ENCODE peak calls at places on chromosomes 3 and 15, in four cellular contexts. W, X, Y and G are unnamed samples.

GRCh38 chr15:42996871-42997270 is 76.3 kb upstream of the TTBK2 start:
- DNase-seq in Y (no peak), X (no peak), W (no peak), G (no peak)

GRCh38 chr15:83046558-83047127 is 20.4 kb downstream of the BTBD1 start:
- DNase-seq in Y (no peak), X (no peak), W (no peak), G (no peak)

GRCh38 chr3:116770815-116771450 is 61.4 kb downstream of the TUSC7 start:
- DNase-seq in X (peak), Y (peak), W (peak), G (peak)

GRCh38 chr3:87182023-87182422 is 45.1 kb upstream of the CHMP2B start:
- DNase-seq in Y (no peak), X (no peak), W (no peak), G (no peak)

GRCh38 chr3:147191795-147192385 is 214.5 kb downstream of the ZIC4 start:
- DNase-seq in Y (no peak), X (no peak), W (no peak), G (no peak)

GRCh38 chr3:30681276-30682211 is 75.1 kb downstream of the TGFBR2 start:
- DNase-seq in W (peak), Y (peak), X (no peak), G (no peak)

GRCh38 chr3:64184621-64185020 is 40.6 kb downstream of the PRICKLE2 start:
- DNase-seq in Y (no peak), W (no peak), X (no peak), G (no peak)

GRCh38 chr15:67551207-67551743 is 8.8 kb downstream of the MAP2K5 start:
- DNase-seq in Y (no peak), W (no peak), X (no peak), G (no peak)

GRCh38 chr3:62101488-62101887 is 271.9 kb downstream of the FEZF2 start:
- DNase-seq in Y (no peak), W (no peak), X (no peak), G (no peak)

GRCh38 chr15:94305133-94305532 is 73.8 kb downstream of the MCTP2 start:
- DNase-seq in W (no peak), Y (no peak), X (no peak), G (no peak)

GRCh38 chr3:194250104-194251002 is 100.8 kb downstream of the CPN2 start:
- DNase-seq in W (peak), Y (peak), X (no peak), G (no peak)

GRCh38 chr3:138459619-138460535 is 25.5 kb downstream of the ESYT3 start:
- DNase-seq in X (no peak), Y (no peak), W (no peak), G (no peak)

GRCh38 chr3:196138464-196138863 is 56.6 kb upstream of the TFRC start:
- DNase-seq in X (no peak), W (no peak), Y (no peak), G (no peak)

GRCh38 chr15:75360856-75361255 is 7.6 kb downstream of the MAN2C1 start:
- DNase-seq in X (no peak), W (no peak), Y (no peak), G (no peak)

GRCh38 chr3:17175187-17175839 is 290.6 kb downstream of the PLCL2 start:
- DNase-seq in X (no peak), W (no peak), Y (no peak), G (no peak)

GRCh38 chr3:79040701-79041100 is 727.1 kb downstream of the ROBO1 start:
- DNase-seq in Y (no peak), W (no peak), X (no peak), G (no peak)

GRCh38 chr3:99407257-99407656 is 231.1 kb upstream of the COL8A1 start:
- DNase-seq in X (no peak), W (no peak), Y (no peak), G (no peak)

GRCh38 chr3:179026636-179027035 is 45.0 kb downstream of the ZMAT3 start:
- DNase-seq in Y (no peak), X (no peak), W (no peak), G (no peak)

GRCh38 chr3:179713643-179714090 is 60.8 kb downstream of the USP13 start:
- DNase-seq in Y (no peak), X (no peak), W (no peak), G (no peak)

GRCh38 chr15:61656391-61656790 is 403.9 kb downstream of the VPS13C start:
- DNase-seq in W (no peak), X (no peak), Y (no peak), G (no peak)

GRCh38 chr3:97932387-97932801 is 39.8 kb downstream of the RIOX2 start:
- DNase-seq in Y (peak), X (no peak), W (no peak), G (no peak)

GRCh38 chr3:195133462-195133861 is 137.5 kb downstream of the XXYLT1 start:
- DNase-seq in Y (no peak), X (no peak), W (peak), G (peak)

GRCh38 chr3:16739416-16740091 is 134.3 kb upstream of the DAZL start:
- DNase-seq in W (no peak), Y (no peak), X (no peak), G (no peak)

GRCh38 chr3:115860766-115861165 is 237.5 kb downstream of the GAP43 start:
- DNase-seq in X (no peak), Y (no peak), W (no peak), G (no peak)

GRCh38 chr3:63351159-63352007 is 73.3 kb downstream of the SYNPR start:
- DNase-seq in X (no peak), Y (no peak), W (no peak), G (no peak)

GRCh38 chr3:71614869-71615268 is 31.3 kb upstream of the FOXP1 start:
- DNase-seq in X (no peak), W (no peak), Y (no peak), G (no peak)

GRCh38 chr15:69523010-69524001 is 70.7 kb downstream of the RPLP1 start:
- DNase-seq in Y (peak), X (no peak), W (peak), G (peak)

GRCh38 chr3:108897883-108898282 is 55.8 kb downstream of the GUCA1C start:
- DNase-seq in Y (no peak), X (no peak), W (no peak), G (no peak)

GRCh38 chr3:35944915-35945710 is 305.8 kb downstream of the ARPP21 start:
- DNase-seq in Y (no peak), W (no peak), X (no peak), G (no peak)

GRCh38 chr3:41331023-41331422 is 131.7 kb downstream of the CTNNB1 start:
- DNase-seq in Y (no peak), W (no peak), X (no peak), G (no peak)

GRCh38 chr15:100809151-100809550 is 70.5 kb upstream of the ALDH1A3 start:
- DNase-seq in W (no peak), Y (no peak), X (no peak), G (no peak)

GRCh38 chr3:42667523-42668402 is 14.3 kb downstream of the ZBTB47 start:
- DNase-seq in Y (peak), W (peak), X (no peak), G (no peak)

GRCh38 chr3:141331370-141332318 is 36.7 kb upstream of the ZBTB38 start:
- DNase-seq in X (peak), Y (peak), W (peak), G (no peak)

GRCh38 chr3:125125822-125126245 is 70.0 kb upstream of the HEG1 start:
- DNase-seq in W (no peak), Y (no peak), X (no peak), G (no peak)

GRCh38 chr15:40282870-40283614 is at the start of gene ANKRD63:
- DNase-seq in Y (peak), W (peak), X (no peak), G (no peak)

GRCh38 chr3:124950026-124950425 is 15.5 kb upstream of the MUC13 start:
- DNase-seq in X (no peak), Y (no peak), W (no peak), G (no peak)

GRCh38 chr15:89714775-89715174 is 24.2 kb downstream of the WDR93 start:
- DNase-seq in W (no peak), X (no peak), Y (no peak), G (no peak)

GRCh38 chr3:37126856-37127255 is 47.5 kb downstream of the LRRFIP2 start:
- DNase-seq in X (no peak), Y (no peak), W (no peak), G (no peak)

GRCh38 chr15:27845535-27846369 is 253.4 kb downstream of the OCA2 start:
- DNase-seq in W (no peak), X (no peak), Y (no peak), G (no peak)

GRCh38 chr15:39584662-39585393 is 3.9 kb downstream of the THBS1 start:
- DNase-seq in Y (no peak), W (no peak), X (no peak), G (no peak)

GRCh38 chr3:126770096-126770495 is 66.1 kb downstream of the CHCHD6 start:
- DNase-seq in X (no peak), Y (no peak), W (no peak), G (no peak)

GRCh38 chr3:126777366-126777765 is 73.3 kb downstream of the CHCHD6 start:
- DNase-seq in X (no peak), W (no peak), Y (no peak), G (no peak)

GRCh38 chr3:126773783-126774182 is 69.7 kb downstream of the CHCHD6 start:
- DNase-seq in X (no peak), W (no peak), Y (no peak), G (no peak)

GRCh38 chr3:126768903-126769302 is 64.9 kb downstream of the CHCHD6 start:
- DNase-seq in Y (no peak), X (no peak), W (no peak), G (no peak)

DNA sequence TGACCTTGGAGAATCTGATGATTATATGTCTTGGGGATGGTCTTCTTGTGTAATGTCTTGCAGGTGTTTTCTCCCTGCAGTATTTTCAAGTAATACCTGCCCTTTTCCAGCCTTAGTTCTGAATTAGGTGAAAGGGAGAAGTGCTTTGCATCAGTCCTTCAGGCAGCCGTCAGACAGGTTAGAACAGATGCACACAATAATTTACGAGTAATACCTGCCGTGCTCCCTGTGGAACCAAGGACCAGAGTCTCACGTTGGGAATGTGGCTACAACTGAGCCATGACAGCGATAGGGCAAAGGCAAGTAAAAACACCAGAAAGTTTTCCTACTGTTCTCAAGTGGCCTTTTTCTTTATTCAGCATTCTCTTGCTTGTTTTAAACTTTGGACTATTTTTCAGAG is 69.1 kb downstream of the CHCHD6 start:
- DNase-seq in W (no peak), X (no peak), Y (no peak), G (no peak)
- H3K27ac ChIP-seq in W (no peak), X (no peak), Y (no peak), G (no peak)

GRCh38 chr3:127751782-127752181 is 70.5 kb downstream of the MGLL start:
- DNase-seq in Y (no peak), X (no peak), W (no peak), G (no peak)

GRCh38 chr3:127750226-127751031 is 71.9 kb downstream of the MGLL start:
- DNase-seq in Y (no peak), X (no peak), W (no peak), G (no peak)

GRCh38 chr3:127749787-127750225 is 72.5 kb downstream of the MGLL start:
- DNase-seq in X (no peak), W (no peak), Y (peak), G (no peak)

GRCh38 chr3:127749361-127749760 is 73.0 kb downstream of the MGLL start:
- DNase-seq in X (no peak), Y (no peak), W (no peak), G (no peak)

GRCh38 chr3:127751163-127751621 is 71.1 kb downstream of the MGLL start:
- DNase-seq in Y (no peak), W (no peak), X (no peak), G (no peak)
- H3K27ac ChIP-seq in Y (no peak), W (peak), X (no peak), G (no peak)

GRCh38 chr3:133805702-133806475 is at the start of gene SRPRB:
- DNase-seq in W (peak), Y (peak), X (peak), G (peak)

GRCh38 chr3:133799794-133800585 is 5.6 kb upstream of the SRPRB start:
- DNase-seq in X (no peak), W (no peak), Y (no peak), G (no peak)

GRCh38 chr3:133803474-133803873 is 2.1 kb upstream of the SRPRB start:
- DNase-seq in X (no peak), Y (no peak), W (no peak), G (no peak)

GRCh38 chr3:133804896-133805295 is 719 bp upstream of the SRPRB start:
- DNase-seq in Y (no peak), W (no peak), X (no peak), G (no peak)

DNA sequence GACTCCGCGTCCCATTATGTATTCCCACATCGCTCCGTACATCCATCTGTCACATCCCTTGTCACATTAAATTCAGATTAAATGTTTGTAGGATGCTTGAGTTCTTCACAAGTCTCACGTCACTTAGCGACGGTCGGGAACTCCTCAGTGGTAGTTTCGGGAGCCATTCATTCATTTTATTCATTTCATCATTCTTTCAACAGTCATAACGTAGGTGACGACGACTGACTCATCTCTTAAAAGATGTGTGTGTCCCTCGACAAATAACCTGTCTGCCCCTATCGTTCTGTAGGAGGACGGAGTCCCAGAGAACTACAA is 272 bp upstream of the SRPRB start:
- DNase-seq in W (no peak), Y (no peak), X (no peak), G (no peak)
- H3K27ac ChIP-seq in W (no peak), Y (no peak), X (no peak), G (peak)

GRCh38 chr3:170801597-170801996 is 68.4 kb downstream of the RPL22L1 start:
- DNase-seq in X (no peak), Y (no peak), W (no peak), G (no peak)
- H3K27ac ChIP-seq in X (no peak), Y (no peak), W (no peak), G (no peak)

GRCh38 chr3:122727279-122727678 is 46.6 kb downstream of the PARP14 start:
- DNase-seq in X (no peak), W (no peak), Y (no peak), G (no peak)

GRCh38 chr3:122728756-122729514 is 48.3 kb downstream of the PARP14 start:
- DNase-seq in X (no peak), W (no peak), Y (no peak), G (no peak)

GRCh38 chr3:122727766-122728165 is 47.1 kb downstream of the PARP14 start:
- DNase-seq in X (no peak), Y (peak), W (no peak), G (no peak)

GRCh38 chr3:122728186-122728585 is 47.5 kb downstream of the PARP14 start:
- DNase-seq in Y (no peak), W (no peak), X (no peak), G (no peak)

DNA sequence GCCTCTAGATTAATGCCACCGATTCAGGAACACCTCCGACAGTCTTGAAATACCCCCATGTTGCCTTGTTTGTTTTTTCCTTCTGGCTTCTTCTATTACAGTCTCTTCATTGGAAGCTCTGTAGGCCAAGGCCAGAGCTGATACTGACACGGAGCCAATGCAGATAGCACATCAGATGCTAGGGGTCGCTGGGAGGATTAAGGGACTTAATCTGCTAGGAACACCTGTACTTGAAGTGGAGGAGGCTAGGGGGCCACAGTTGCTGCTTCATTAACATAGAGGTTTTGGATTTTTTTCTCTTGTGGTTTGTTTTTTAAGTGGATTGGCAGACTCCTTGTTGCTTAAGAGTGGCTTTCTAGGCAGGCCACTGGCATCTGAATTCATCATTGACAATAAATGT is 49.6 kb downstream of the PARP14 start:
- DNase-seq in X (no peak), Y (no peak), W (no peak), G (no peak)
- H3K27ac ChIP-seq in X (no peak), Y (no peak), W (no peak), G (no peak)

GRCh38 chr15:97036301-97036700 is 705.8 kb downstream of the NR2F2 start:
- DNase-seq in X (no peak), W (no peak), Y (no peak), G (no peak)
- H3K27ac ChIP-seq in X (no peak), W (no peak), Y (no peak), G (no peak)